ENCODE peak calls at places on chromosomes 11 and 22, in nine cellular contexts. W is fibroblast of mammary gland, D is IMR-90, N is AG04450, L is body of pancreas, B is cardiac fibroblast, Q is RWPE1, I is psoas muscle, R is Calu3. V is an unnamed sample.

GRCh38 chr11:44444770-44445321 is 120.6 kb upstream of the CD82 start:
- DNase-seq in B (no peak), L (no peak), W (no peak), I (no peak), Q (no peak), R (no peak), D (no peak), N (no peak), V (no peak)

GRCh38 chr11:123429336-123429735 is 733 bp upstream of the GRAMD1B start:
- DNase-seq in Q (peak), N (no peak), L (no peak), B (peak), D (peak), W (peak), I (no peak), R (no peak), V (peak)

GRCh38 chr11:110431212-110432073 is 1.7 kb downstream of the FDX1 start:
- DNase-seq in D (peak), B (peak), N (no peak), Q (no peak), I (no peak), R (no peak), L (no peak), W (no peak), V (no peak)

GRCh38 chr22:48968201-48968959 is 859.3 kb downstream of the BRD1 start:
- DNase-seq in I (no peak), L (peak), B (no peak), D (no peak), W (no peak), Q (no peak), N (no peak), R (no peak), V (no peak)

GRCh38 chr11:46381046-46381835 is at the start of gene MDK:
- DNase-seq in N (no peak), D (no peak), R (no peak), W (no peak), Q (no peak), L (peak), B (no peak), I (no peak), V (no peak)

GRCh38 chr11:47599821-47600377 is 5.7 kb upstream of the C1QTNF4 start:
- DNase-seq in R (no peak), B (no peak), Q (no peak), N (no peak), I (peak), L (no peak), W (no peak), D (no peak), V (no peak)

GRCh38 chr22:46985507-46985882 is 223.0 kb downstream of the TBC1D22A start:
- DNase-seq in Q (no peak), B (no peak), W (peak), I (no peak), N (no peak), L (no peak), D (no peak), R (no peak), V (no peak)

GRCh38 chr11:119537641-119538253 is 114.8 kb upstream of the THY1 start:
- DNase-seq in D (no peak), W (no peak), Q (no peak), N (no peak), L (no peak), I (no peak), R (no peak), B (no peak), V (no peak)

GRCh38 chr22:43313497-43314474 is 29.4 kb downstream of the SCUBE1 start:
- DNase-seq in D (no peak), W (peak), I (peak), R (no peak), L (peak), Q (no peak), B (peak), N (no peak), V (no peak)

GRCh38 chr11:104547996-104548661 is 350.1 kb downstream of the CASP12 start:
- DNase-seq in W (peak), B (peak), R (no peak), L (no peak), D (peak), Q (no peak), I (no peak), N (no peak), V (peak)

GRCh38 chr22:33579448-33580093 is 340.7 kb downstream of the LARGE1 start:
- DNase-seq in B (peak), L (peak), R (peak), D (peak), N (no peak), I (peak), Q (peak), W (peak), V (no peak)

GRCh38 chr11:100574894-100575769 is 112.0 kb upstream of the ARHGAP42 start:
- DNase-seq in I (no peak), R (no peak), N (no peak), Q (no peak), B (peak), L (no peak), D (peak), W (peak), V (peak)

GRCh38 chr11:118343981-118344521 is at the start of gene CD3G:
- DNase-seq in W (no peak), Q (no peak), I (no peak), D (no peak), N (no peak), L (no peak), B (no peak), R (no peak), V (no peak)

GRCh38 chr11:2671748-2672147 is 28.0 kb downstream of the KCNQ1OT1 start:
- DNase-seq in W (no peak), I (no peak), B (no peak), D (no peak), N (no peak), L (no peak), Q (no peak), R (no peak), V (no peak)

GRCh38 chr22:25051983-25052710 is 99.6 kb downstream of the KIAA1671 start:
- DNase-seq in R (no peak), I (no peak), Q (no peak), L (peak), D (no peak), W (no peak), B (no peak), N (no peak), V (no peak)

GRCh38 chr22:48199667-48200066 is 1437.2 kb downstream of the TBC1D22A start:
- DNase-seq in W (no peak), Q (no peak), N (no peak), L (no peak), I (no peak), B (no peak), D (no peak), R (no peak), V (no peak)

GRCh38 chr11:129313588-129314288 is 61.9 kb upstream of the BARX2 start:
- DNase-seq in R (no peak), L (peak), I (no peak), B (peak), Q (no peak), W (peak), D (peak), N (no peak), V (no peak)

GRCh38 chr11:18730020-18730419 is 4.0 kb upstream of the IGSF22 start:
- DNase-seq in B (no peak), Q (no peak), I (no peak), D (no peak), W (no peak), N (no peak), L (no peak), R (no peak), V (no peak)

GRCh38 chr11:18731949-18732821 is 6.2 kb upstream of the IGSF22 start:
- DNase-seq in L (peak), Q (peak), N (no peak), W (peak), R (peak), D (peak), B (peak), I (peak), V (peak)

GRCh38 chr11:18733202-18733601 is 7.2 kb upstream of the IGSF22 start:
- DNase-seq in I (no peak), R (no peak), W (no peak), Q (no peak), B (no peak), L (no peak), N (no peak), D (no peak), V (no peak)

GRCh38 chr11:18729426-18729825 is 3.4 kb upstream of the IGSF22 start:
- DNase-seq in W (no peak), D (no peak), L (no peak), N (no peak), Q (no peak), B (no peak), R (no peak), I (no peak), V (no peak)

GRCh38 chr11:18731427-18731826 is 5.4 kb upstream of the IGSF22 start:
- DNase-seq in D (no peak), B (no peak), W (no peak), I (no peak), Q (no peak), L (no peak), R (no peak), N (no peak), V (no peak)
- TF ChIP-seq CTCF in D (no peak), B (no peak), W (no peak), I (no peak), Q (no peak), L (no peak), R (no peak), N (no peak), V (no peak)

GRCh38 chr11:60762851-60763691 is 6.4 kb downstream of the MS4A15 start:
- DNase-seq in I (no peak), L (peak), W (no peak), Q (no peak), D (no peak), R (no peak), B (peak), N (no peak), V (no peak)
- TF ChIP-seq CTCF in I (no peak), L (peak), W (peak), Q (peak), D (peak), R (peak), B (no peak), N (peak), V (no peak)

GRCh38 chr11:62610403-62610802 is 2.2 kb downstream of the EML3 start:
- DNase-seq in Q (no peak), L (no peak), B (no peak), D (no peak), R (no peak), I (no peak), W (no peak), N (no peak), V (no peak)

GRCh38 chr11:62613275-62613864 is 313 bp downstream of the ROM1 start:
- DNase-seq in R (no peak), W (no peak), Q (no peak), N (no peak), I (no peak), D (no peak), B (no peak), L (no peak), V (no peak)

GRCh38 chr11:62612366-62613274 is at the start of the genes EML3 and ROM1:
- DNase-seq in I (peak), N (peak), W (peak), R (peak), Q (peak), L (peak), D (peak), B (peak), V (peak)

GRCh38 chr11:62610814-62611704 is 1.5 kb downstream of the EML3 start:
- DNase-seq in D (no peak), Q (no peak), N (no peak), R (no peak), L (no peak), I (no peak), W (no peak), B (no peak), V (no peak)

GRCh38 chr11:62611705-62612365 is 740 bp downstream of the EML3 start:
- DNase-seq in W (peak), L (peak), D (peak), I (peak), N (no peak), R (peak), Q (no peak), B (peak), V (peak)
- TF ChIP-seq CTCF in W (no peak), L (no peak), D (no peak), I (no peak), N (no peak), R (no peak), Q (no peak), B (no peak), V (no peak)

GRCh38 chr11:133403900-133404299 is 128.4 kb downstream of the OPCML start:
- DNase-seq in L (no peak), I (no peak), N (no peak), R (no peak), Q (no peak), W (no peak), B (no peak), D (no peak), V (no peak)
- TF ChIP-seq CTCF in L (no peak), I (peak), N (no peak), R (no peak), Q (no peak), W (no peak), B (no peak), D (no peak), V (no peak)

GRCh38 chr11:63912678-63913077 is 4.3 kb downstream of the RCOR2 start:
- DNase-seq in L (no peak), W (no peak), B (no peak), D (no peak), N (no peak), Q (no peak), I (no peak), R (no peak), V (no peak)
- TF ChIP-seq CTCF in L (no peak), W (no peak), B (no peak), D (no peak), N (no peak), Q (no peak), I (no peak), R (no peak), V (no peak)

V was measured in foreskin fibroblast.